ENCODE peak calls at places on chromosomes 13 and 19, in six cellular contexts. One of them, this sample, is unnamed.

GRCh38 chr13:99124695-99125334 is 75.8 kb upstream of the UBAC2 start:
- DNase-seq in omental fat pad: no peak
- DNase-seq in heart right ventricle: no peak
- DNase-seq in nephron progenitor cell: no peak
- DNase-seq in fibroblast of mammary gland: peak; percentile 64
- DNase-seq in right lobe of liver: no peak
- DNase-seq in this sample: peak; percentile 83

GRCh38 chr13:72204291-72204690 is 337.3 kb upstream of the DACH1 start:
- DNase-seq in omental fat pad: no peak
- DNase-seq in heart right ventricle: no peak
- DNase-seq in nephron progenitor cell: no peak
- DNase-seq in fibroblast of mammary gland: peak; percentile 23
- DNase-seq in right lobe of liver: no peak
- DNase-seq in this sample: peak; percentile 26

GRCh38 chr13:75829874-75830273 is 193.7 kb downstream of the LMO7 start:
- DNase-seq in omental fat pad: no peak
- DNase-seq in heart right ventricle: no peak
- DNase-seq in nephron progenitor cell: no peak
- DNase-seq in fibroblast of mammary gland: peak; percentile 13
- DNase-seq in right lobe of liver: no peak
- DNase-seq in this sample: no peak

GRCh38 chr13:39259371-39259770 is 221.1 kb downstream of the NHLRC3 start:
- DNase-seq in omental fat pad: no peak
- DNase-seq in heart right ventricle: no peak
- DNase-seq in nephron progenitor cell: no peak
- DNase-seq in fibroblast of mammary gland: no peak
- DNase-seq in right lobe of liver: no peak
- DNase-seq in this sample: no peak

GRCh38 chr13:33353210-33353609 is 67.7 kb upstream of the STARD13 start:
- DNase-seq in omental fat pad: no peak
- DNase-seq in heart right ventricle: peak; percentile 49
- DNase-seq in nephron progenitor cell: no peak
- DNase-seq in fibroblast of mammary gland: no peak
- DNase-seq in right lobe of liver: peak; percentile 47
- DNase-seq in this sample: peak; percentile 17

GRCh38 chr13:94548382-94549240 is 47.3 kb downstream of the TGDS start:
- DNase-seq in omental fat pad: peak; percentile 43
- DNase-seq in heart right ventricle: peak; percentile 35
- DNase-seq in nephron progenitor cell: no peak
- DNase-seq in fibroblast of mammary gland: peak; percentile 39
- DNase-seq in right lobe of liver: peak; percentile 69
- DNase-seq in this sample: peak; percentile 39

GRCh38 chr13:101178394-101178793 is 237.9 kb downstream of the NALCN start:
- DNase-seq in omental fat pad: no peak
- DNase-seq in heart right ventricle: no peak
- DNase-seq in nephron progenitor cell: no peak
- DNase-seq in fibroblast of mammary gland: no peak
- DNase-seq in right lobe of liver: no peak
- DNase-seq in this sample: no peak

GRCh38 chr19:2917275-2918184 is 16.8 kb downstream of the ZNF57 start:
- DNase-seq in omental fat pad: no peak
- DNase-seq in heart right ventricle: no peak
- DNase-seq in nephron progenitor cell: no peak
- DNase-seq in fibroblast of mammary gland: no peak
- DNase-seq in right lobe of liver: no peak
- DNase-seq in this sample: no peak

GRCh38 chr13:20101467-20102316 is 59.2 kb downstream of the GJA3 start:
- DNase-seq in omental fat pad: no peak
- DNase-seq in heart right ventricle: no peak
- DNase-seq in nephron progenitor cell: no peak
- DNase-seq in fibroblast of mammary gland: no peak
- DNase-seq in right lobe of liver: no peak
- DNase-seq in this sample: no peak

GRCh38 chr19:5292843-5293606 is 47.6 kb downstream of the PTPRS start:
- DNase-seq in omental fat pad: peak; percentile 33
- DNase-seq in heart right ventricle: peak; percentile 50
- DNase-seq in nephron progenitor cell: peak; percentile 80
- DNase-seq in fibroblast of mammary gland: peak; percentile 63
- DNase-seq in right lobe of liver: peak; percentile 50
- DNase-seq in this sample: peak; percentile 57

GRCh38 chr19:29417048-29417447 is 108.7 kb upstream of the VSTM2B start:
- DNase-seq in omental fat pad: no peak
- DNase-seq in heart right ventricle: no peak
- DNase-seq in nephron progenitor cell: no peak
- DNase-seq in fibroblast of mammary gland: no peak
- DNase-seq in right lobe of liver: no peak
- DNase-seq in this sample: no peak

GRCh38 chr13:102399791-102400618 is 1.8 kb downstream of the FGF14 start:
- DNase-seq in omental fat pad: no peak
- DNase-seq in heart right ventricle: no peak
- DNase-seq in nephron progenitor cell: peak; percentile 62
- DNase-seq in fibroblast of mammary gland: peak; percentile 19
- DNase-seq in right lobe of liver: peak; percentile 38
- DNase-seq in this sample: no peak

GRCh38 chr13:113916330-113916815 is 52.5 kb upstream of the GAS6 start:
- DNase-seq in omental fat pad: no peak
- DNase-seq in heart right ventricle: no peak
- DNase-seq in nephron progenitor cell: no peak
- DNase-seq in fibroblast of mammary gland: peak; percentile 88
- DNase-seq in right lobe of liver: no peak
- DNase-seq in this sample: peak; percentile 61

GRCh38 chr13:44649834-44650233 is 73.7 kb upstream of the TSC22D1 start:
- DNase-seq in omental fat pad: no peak
- DNase-seq in heart right ventricle: no peak
- DNase-seq in nephron progenitor cell: no peak
- DNase-seq in fibroblast of mammary gland: no peak
- DNase-seq in right lobe of liver: no peak
- DNase-seq in this sample: no peak

GRCh38 chr19:5926641-5927438 is 12.8 kb downstream of the CAPS start:
- DNase-seq in omental fat pad: no peak
- DNase-seq in heart right ventricle: peak; percentile 71
- DNase-seq in nephron progenitor cell: peak; percentile 70
- DNase-seq in fibroblast of mammary gland: peak; percentile 96
- DNase-seq in right lobe of liver: no peak
- DNase-seq in this sample: no peak

GRCh38 chr13:60412909-60413616 is 16.0 kb downstream of the TDRD3 start:
- DNase-seq in omental fat pad: no peak
- DNase-seq in heart right ventricle: no peak
- DNase-seq in nephron progenitor cell: no peak
- DNase-seq in fibroblast of mammary gland: no peak
- DNase-seq in right lobe of liver: no peak
- DNase-seq in this sample: peak; percentile 5

GRCh38 chr19:7862413-7862951 is 11.7 kb downstream of the PRR36 start:
- DNase-seq in omental fat pad: no peak
- DNase-seq in heart right ventricle: peak; percentile 43
- DNase-seq in nephron progenitor cell: peak; percentile 99
- DNase-seq in fibroblast of mammary gland: peak; percentile 27
- DNase-seq in right lobe of liver: peak; percentile 49
- DNase-seq in this sample: peak; percentile 46

GRCh38 chr13:32610977-32611376 is 24.7 kb downstream of the PDS5B start:
- DNase-seq in omental fat pad: no peak
- DNase-seq in heart right ventricle: no peak
- DNase-seq in nephron progenitor cell: no peak
- DNase-seq in fibroblast of mammary gland: no peak
- DNase-seq in right lobe of liver: no peak
- DNase-seq in this sample: no peak

GRCh38 chr13:20799726-20800416 is 26.1 kb upstream of the EEF1AKMT1 start:
- DNase-seq in omental fat pad: no peak
- DNase-seq in heart right ventricle: no peak
- DNase-seq in nephron progenitor cell: no peak
- DNase-seq in fibroblast of mammary gland: peak; percentile 57
- DNase-seq in right lobe of liver: no peak
- DNase-seq in this sample: peak; percentile 40

GRCh38 chr13:89057274-89057673 is 1386.1 kb downstream of the SLITRK5 start:
- DNase-seq in omental fat pad: no peak
- DNase-seq in heart right ventricle: no peak
- DNase-seq in nephron progenitor cell: no peak
- DNase-seq in fibroblast of mammary gland: no peak
- DNase-seq in right lobe of liver: no peak
- DNase-seq in this sample: no peak

GRCh38 chr19:13978721-13979191 is 26.4 kb downstream of the DCAF15 start:
- DNase-seq in omental fat pad: no peak
- DNase-seq in heart right ventricle: no peak
- DNase-seq in nephron progenitor cell: peak; percentile 65
- DNase-seq in fibroblast of mammary gland: no peak
- DNase-seq in right lobe of liver: no peak
- DNase-seq in this sample: no peak

GRCh38 chr19:53982611-53983010 is 8.8 kb upstream of the CACNG6 start:
- DNase-seq in omental fat pad: no peak
- DNase-seq in heart right ventricle: peak; percentile 53
- DNase-seq in nephron progenitor cell: peak; percentile 66
- DNase-seq in fibroblast of mammary gland: no peak
- DNase-seq in right lobe of liver: peak; percentile 45
- DNase-seq in this sample: peak; percentile 55

GRCh38 chr19:53102701-53103140 is 501 bp downstream of the ZNF160 start:
- DNase-seq in omental fat pad: no peak
- DNase-seq in heart right ventricle: peak; percentile 36
- DNase-seq in nephron progenitor cell: peak; percentile 50
- DNase-seq in fibroblast of mammary gland: peak; percentile 32
- DNase-seq in right lobe of liver: peak; percentile 40
- DNase-seq in this sample: peak; percentile 44

GRCh38 chr13:28423010-28423409 is 71.9 kb downstream of the FLT1 start:
- DNase-seq in omental fat pad: no peak
- DNase-seq in heart right ventricle: peak; percentile 27
- DNase-seq in nephron progenitor cell: no peak
- DNase-seq in fibroblast of mammary gland: no peak
- DNase-seq in right lobe of liver: peak; percentile 51
- DNase-seq in this sample: no peak

GRCh38 chr19:35462476-35462953 is 14.5 kb downstream of the FFAR2 start:
- DNase-seq in omental fat pad: no peak
- DNase-seq in heart right ventricle: no peak
- DNase-seq in nephron progenitor cell: no peak
- DNase-seq in fibroblast of mammary gland: no peak
- DNase-seq in right lobe of liver: no peak
- DNase-seq in this sample: no peak

GRCh38 chr13:36105726-36106125 is 25.5 kb downstream of the DCLK1 start:
- DNase-seq in omental fat pad: no peak
- DNase-seq in heart right ventricle: no peak
- DNase-seq in nephron progenitor cell: no peak
- DNase-seq in fibroblast of mammary gland: no peak
- DNase-seq in right lobe of liver: no peak
- DNase-seq in this sample: no peak

GRCh38 chr13:109616021-109616420 is 170.4 kb downstream of the IRS2 start:
- DNase-seq in omental fat pad: no peak
- DNase-seq in heart right ventricle: no peak
- DNase-seq in nephron progenitor cell: no peak
- DNase-seq in fibroblast of mammary gland: no peak
- DNase-seq in right lobe of liver: no peak
- DNase-seq in this sample: no peak

GRCh38 chr13:20411638-20412342 is 113.9 kb downstream of the CRYL1 start:
- DNase-seq in omental fat pad: no peak
- DNase-seq in heart right ventricle: no peak
- DNase-seq in nephron progenitor cell: no peak
- DNase-seq in fibroblast of mammary gland: no peak
- DNase-seq in right lobe of liver: no peak
- DNase-seq in this sample: no peak

GRCh38 chr13:48448963-48449614 is 36.2 kb upstream of the LPAR6 start:
- DNase-seq in omental fat pad: no peak
- DNase-seq in heart right ventricle: no peak
- DNase-seq in nephron progenitor cell: no peak
- DNase-seq in fibroblast of mammary gland: peak; percentile 81
- DNase-seq in right lobe of liver: no peak
- DNase-seq in this sample: peak; percentile 89
- TF ChIP-seq CTCF in omental fat pad: no peak
- TF ChIP-seq CTCF in heart right ventricle: no peak
- TF ChIP-seq CTCF in nephron progenitor cell: no peak
- TF ChIP-seq CTCF in fibroblast of mammary gland: no peak
- TF ChIP-seq CTCF in right lobe of liver: no peak
- TF ChIP-seq CTCF in this sample: no peak

DNA sequence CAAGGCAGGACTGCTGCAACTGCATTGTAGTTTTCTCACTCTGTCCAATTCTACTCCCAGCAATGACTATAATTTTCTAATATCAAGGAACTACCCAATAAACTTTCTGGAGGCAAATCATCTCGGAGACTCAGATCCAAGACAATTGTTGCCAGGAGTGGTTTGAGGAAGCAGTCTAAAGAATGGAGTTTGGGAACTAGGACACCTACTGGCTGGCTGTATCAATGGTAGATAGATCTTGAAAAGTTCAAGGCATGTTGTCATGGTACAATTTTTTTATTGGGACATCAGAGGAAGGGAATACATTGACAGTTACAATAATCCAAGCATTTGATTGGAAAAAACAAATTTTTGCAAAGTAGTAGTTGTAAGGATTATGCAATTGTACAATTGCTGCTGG is 648.3 kb upstream of the SLITRK6 start:
- DNase-seq in omental fat pad: no peak
- DNase-seq in heart right ventricle: no peak
- DNase-seq in nephron progenitor cell: no peak
- DNase-seq in fibroblast of mammary gland: no peak
- DNase-seq in right lobe of liver: no peak
- DNase-seq in this sample: no peak
- TF ChIP-seq CTCF in omental fat pad: no peak
- TF ChIP-seq CTCF in heart right ventricle: no peak
- TF ChIP-seq CTCF in nephron progenitor cell: no peak
- TF ChIP-seq CTCF in fibroblast of mammary gland: no peak
- TF ChIP-seq CTCF in right lobe of liver: no peak
- TF ChIP-seq CTCF in this sample: no peak

GRCh38 chr19:46065486-46065885 is 24.7 kb upstream of the IGFL4 start:
- DNase-seq in omental fat pad: no peak
- DNase-seq in heart right ventricle: no peak
- DNase-seq in nephron progenitor cell: no peak
- DNase-seq in fibroblast of mammary gland: peak; percentile 66
- DNase-seq in right lobe of liver: no peak
- DNase-seq in this sample: peak; percentile 51
- TF ChIP-seq CTCF in omental fat pad: no peak
- TF ChIP-seq CTCF in heart right ventricle: no peak
- TF ChIP-seq CTCF in nephron progenitor cell: no peak
- TF ChIP-seq CTCF in fibroblast of mammary gland: no peak
- TF ChIP-seq CTCF in right lobe of liver: no peak
- TF ChIP-seq CTCF in this sample: no peak

GRCh38 chr19:38404858-38405257 is 2.0 kb downstream of the FAM98C start:
- DNase-seq in omental fat pad: no peak
- DNase-seq in heart right ventricle: no peak
- DNase-seq in nephron progenitor cell: no peak
- DNase-seq in fibroblast of mammary gland: no peak
- DNase-seq in right lobe of liver: no peak
- DNase-seq in this sample: no peak

GRCh38 chr19:38401148-38401547 is 1.7 kb upstream of the FAM98C start:
- DNase-seq in omental fat pad: no peak
- DNase-seq in heart right ventricle: no peak
- DNase-seq in nephron progenitor cell: no peak
- DNase-seq in fibroblast of mammary gland: peak; percentile 34
- DNase-seq in right lobe of liver: no peak
- DNase-seq in this sample: peak; percentile 67

GRCh38 chr19:38402623-38402966 is 298 bp upstream of the FAM98C start:
- DNase-seq in omental fat pad: no peak
- DNase-seq in heart right ventricle: no peak
- DNase-seq in nephron progenitor cell: no peak
- DNase-seq in fibroblast of mammary gland: no peak
- DNase-seq in right lobe of liver: no peak
- DNase-seq in this sample: no peak

GRCh38 chr19:38402967-38403674 is at the start of gene FAM98C:
- DNase-seq in omental fat pad: peak; percentile 93
- DNase-seq in heart right ventricle: peak; percentile 93
- DNase-seq in nephron progenitor cell: peak; percentile 98
- DNase-seq in fibroblast of mammary gland: peak; percentile 89
- DNase-seq in right lobe of liver: peak; percentile 97
- DNase-seq in this sample: peak; percentile 96

GRCh38 chr19:38405276-38405675 is 2.4 kb downstream of the FAM98C start:
- DNase-seq in omental fat pad: no peak
- DNase-seq in heart right ventricle: no peak
- DNase-seq in nephron progenitor cell: no peak
- DNase-seq in fibroblast of mammary gland: no peak
- DNase-seq in right lobe of liver: no peak
- DNase-seq in this sample: no peak
- TF ChIP-seq CTCF in omental fat pad: no peak
- TF ChIP-seq CTCF in heart right ventricle: no peak
- TF ChIP-seq CTCF in nephron progenitor cell: no peak
- TF ChIP-seq CTCF in fibroblast of mammary gland: no peak
- TF ChIP-seq CTCF in right lobe of liver: no peak
- TF ChIP-seq CTCF in this sample: no peak

GRCh38 chr13:25085125-25085742 is 10.7 kb upstream of the PABPC3 start:
- DNase-seq in omental fat pad: no peak
- DNase-seq in heart right ventricle: no peak
- DNase-seq in nephron progenitor cell: peak; percentile 36
- DNase-seq in fibroblast of mammary gland: peak; percentile 48
- DNase-seq in right lobe of liver: no peak
- DNase-seq in this sample: peak; percentile 49
- TF ChIP-seq CTCF in omental fat pad: no peak
- TF ChIP-seq CTCF in heart right ventricle: peak; percentile 37
- TF ChIP-seq CTCF in nephron progenitor cell: peak; percentile 67
- TF ChIP-seq CTCF in fibroblast of mammary gland: peak; percentile 63
- TF ChIP-seq CTCF in right lobe of liver: peak; percentile 54
- TF ChIP-seq CTCF in this sample: peak; percentile 71

This sample was measured in fibroblast of pulmonary artery.